ENCODE peak calls at places on chromosomes 6 and 20, in four cellular contexts. I, O, S and F are unnamed samples.

GRCh38 chr6:125066964-125067363 is 86.6 kb upstream of the TPD52L1 start:
- DNase-seq in I (no peak), O (peak; percentile 78), S (peak; percentile 67), F (no peak)

GRCh38 chr6:122476131-122476530 is 4.5 kb upstream of the SERINC1 start:
- DNase-seq in I (no peak), O (peak; percentile 58), S (no peak), F (no peak)

GRCh38 chr20:54474866-54475265 is 527 bp upstream of the DOK5 start:
- DNase-seq in I (no peak), O (no peak), S (no peak), F (no peak)

GRCh38 chr20:4740774-4741431 is 19.2 kb downstream of the PRND start:
- DNase-seq in I (peak; percentile 50), O (peak; percentile 68), S (peak; percentile 78), F (peak; percentile 63)

GRCh38 chr6:128513878-128514277 is 6.5 kb downstream of the PTPRK start:
- DNase-seq in I (no peak), O (no peak), S (no peak), F (no peak)

GRCh38 chr6:52929321-52930164 is 20.0 kb upstream of the GSTA3 start:
- DNase-seq in I (no peak), O (peak; percentile 96), S (no peak), F (no peak)

GRCh38 chr6:23445157-23445710 is 680.8 kb upstream of the NRSN1 start:
- DNase-seq in I (no peak), O (no peak), S (no peak), F (no peak)

GRCh38 chr6:15443119-15443518 is 197.2 kb downstream of the JARID2 start:
- DNase-seq in I (no peak), O (peak; percentile 69), S (no peak), F (no peak)

GRCh38 chr6:55528624-55529023 is 50.4 kb downstream of the HMGCLL1 start:
- DNase-seq in I (no peak), O (peak; percentile 71), S (no peak), F (peak; percentile 54)

GRCh38 chr6:65531545-65531944 is 175.5 kb downstream of the EYS start:
- DNase-seq in I (no peak), O (no peak), S (peak; percentile 24), F (no peak)

GRCh38 chr6:2485116-2485515 is 239.7 kb upstream of the GMDS start:
- DNase-seq in I (no peak), O (no peak), S (no peak), F (no peak)

GRCh38 chr6:111872521-111873177 is 603 bp downstream of the FYN start:
- DNase-seq in I (peak; percentile 69), O (no peak), S (peak; percentile 77), F (peak; percentile 35)

DNA sequence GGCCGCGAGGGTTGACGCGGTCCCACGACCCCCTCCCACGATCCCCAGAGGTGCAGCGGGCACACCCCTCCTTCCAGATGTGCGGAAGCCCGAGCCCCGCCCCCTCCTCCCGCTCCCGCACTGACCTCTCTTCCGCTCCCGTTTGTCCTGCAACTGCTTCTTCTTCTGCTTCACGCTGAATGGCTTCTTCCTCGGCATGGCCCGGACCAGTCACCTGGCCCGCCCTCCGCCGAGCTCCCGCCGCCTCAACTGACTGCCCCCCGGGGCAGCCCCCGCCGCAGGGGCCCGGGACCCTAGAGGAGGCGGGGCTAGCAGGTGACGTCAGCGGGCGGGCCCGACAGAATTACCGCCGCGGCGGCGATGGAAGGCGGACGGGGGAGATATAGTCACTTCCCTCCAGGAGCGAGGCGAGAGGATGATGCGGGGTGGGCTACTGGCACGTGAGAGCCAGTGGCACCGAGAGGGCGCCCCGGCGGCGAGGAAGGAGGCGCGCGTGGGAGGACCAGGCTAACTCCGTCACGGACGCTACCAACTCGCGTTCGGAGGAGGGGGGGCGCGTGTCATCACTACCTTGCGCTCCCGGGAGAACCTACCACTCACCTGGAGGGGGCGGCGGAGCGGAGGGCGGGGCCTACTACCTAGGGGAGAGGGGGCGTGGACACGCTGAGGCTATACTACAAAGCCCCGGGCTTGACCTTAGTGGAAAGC is at the start of gene GNL1:
- DNase-seq in I (peak; percentile 97), O (peak; percentile 93), S (peak; percentile 92), F (peak; percentile 98)
- TF ChIP-seq CTCF in I (peak; percentile 40), O (no peak), S (peak; percentile 25), F (no peak)

GRCh38 chr6:80060774-80061173 is 45.7 kb upstream of the BCKDHB start:
- DNase-seq in I (no peak), O (no peak), S (no peak), F (no peak)
- H3K4me3 ChIP-seq in I (no peak overlapping the region), O (no peak overlapping the region), S (no peak overlapping the region), F (no peak overlapping the region)

DNA sequence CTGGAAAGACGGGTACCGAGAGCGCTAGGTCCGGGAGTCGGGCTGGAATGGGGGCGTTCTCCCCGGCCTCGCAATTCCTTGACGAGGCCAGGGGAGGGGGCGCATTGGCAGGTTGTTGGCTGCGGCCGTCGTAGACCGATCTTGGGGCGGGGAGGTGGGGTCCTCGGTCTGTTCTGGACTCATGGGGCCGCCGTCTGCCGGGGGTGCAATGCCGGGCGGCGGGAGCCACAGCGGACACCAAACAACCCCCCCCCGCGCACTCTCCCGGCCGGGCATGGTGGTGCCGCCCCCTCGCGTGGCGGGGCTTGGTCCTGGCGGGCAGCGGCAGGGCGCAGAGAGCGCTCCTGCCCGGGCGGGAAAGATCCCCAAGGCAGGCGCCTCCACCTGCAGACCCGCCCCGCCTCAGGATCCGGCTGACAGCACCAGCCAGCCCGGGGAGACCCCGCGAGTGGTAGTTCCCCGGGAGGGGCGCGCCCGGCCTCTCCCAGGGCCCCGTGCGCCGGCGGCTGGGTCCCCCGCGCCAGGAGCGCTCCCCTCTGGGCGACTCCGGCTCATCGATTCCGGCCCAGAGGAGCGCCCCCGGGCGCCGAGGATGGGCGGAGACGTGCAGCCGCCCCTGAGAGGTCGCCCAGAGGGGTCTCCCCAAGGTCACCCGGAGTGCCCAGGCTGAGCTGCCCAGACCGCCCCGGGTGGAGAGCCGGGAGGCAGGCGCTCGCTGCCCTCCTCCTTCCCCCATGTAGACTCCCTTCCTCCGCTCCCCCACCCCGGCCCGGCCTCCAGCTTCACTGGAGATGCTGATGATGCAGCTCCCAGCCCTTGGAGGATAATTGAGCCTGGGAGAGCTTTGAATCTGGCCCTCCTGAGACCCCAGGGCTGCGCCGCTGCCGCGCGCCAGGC is 709 bp downstream of the PPP1R16B start:
- DNase-seq in I (no peak), O (no peak), S (peak; percentile 56), F (peak; percentile 51)
- TF ChIP-seq CTCF in I (no peak), O (no peak), S (peak; percentile 36), F (peak; percentile 26)

DNA sequence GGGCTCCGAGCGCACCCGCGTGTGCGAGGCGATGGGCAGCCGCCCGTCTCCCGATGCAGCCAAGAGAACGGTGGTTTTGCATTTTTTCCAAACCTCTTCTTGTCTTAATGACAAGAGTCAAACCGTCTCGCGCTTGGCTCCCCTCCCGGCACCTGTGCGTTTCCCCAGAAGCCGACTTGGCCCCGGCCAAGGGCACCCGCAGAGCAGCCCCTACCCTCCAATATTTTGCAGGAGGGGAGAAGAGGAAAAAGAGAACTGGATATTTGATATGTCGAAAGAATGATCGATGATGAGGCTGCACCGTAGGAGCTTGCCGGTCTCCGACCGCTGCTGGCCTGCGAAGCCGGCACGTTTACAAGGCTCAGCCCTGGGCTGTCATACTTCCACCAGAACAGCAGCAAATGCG is 296.6 kb downstream of the TFAP2C start:
- DNase-seq in I (no peak), O (peak; percentile 29), S (no peak), F (no peak)
- H3K4me3 ChIP-seq in I (no peak overlapping the region), O (peak overlapping the region; percentile 65), S (no peak overlapping the region), F (no peak overlapping the region)